ENCODE peak calls at places on chromosomes 16 and 17, in four cellular contexts. One of them, this sample, is unnamed.
A peak's percentile ranks its signal among the peaks of the same experiment; 100 is the strongest.

GRCh38 chr17:61461967-61462733 is 9.9 kb downstream of the TBX4 start:
- DNase-seq in heart right ventricle: no peak
- DNase-seq in nephron progenitor cell: peak; percentile 41
- DNase-seq in Peyer's patch: peak; percentile 46
- DNase-seq in this sample: no peak

GRCh38 chr17:79400989-79401703 is 209.7 kb downstream of the RBFOX3 start:
- DNase-seq in heart right ventricle: peak; percentile 50
- DNase-seq in nephron progenitor cell: peak; percentile 85
- DNase-seq in Peyer's patch: peak; percentile 83
- DNase-seq in this sample: peak; percentile 71

GRCh38 chr17:1880851-1881630 is 51.2 kb downstream of the RPA1 start:
- DNase-seq in Peyer's patch: no peak
- DNase-seq in heart right ventricle: no peak
- DNase-seq in nephron progenitor cell: no peak
- DNase-seq in this sample: no peak

GRCh38 chr17:27533874-27534815 is 77.9 kb downstream of the KSR1 start:
- DNase-seq in nephron progenitor cell: no peak
- DNase-seq in Peyer's patch: no peak
- DNase-seq in heart right ventricle: no peak
- DNase-seq in this sample: no peak

GRCh38 chr17:71085238-71086033 is 916.1 kb downstream of the KCNJ2 start:
- DNase-seq in Peyer's patch: no peak
- DNase-seq in nephron progenitor cell: peak; percentile 65
- DNase-seq in heart right ventricle: no peak
- DNase-seq in this sample: peak; percentile 24

GRCh38 chr16:54208262-54208661 is 78.3 kb downstream of the IRX3 start:
- DNase-seq in Peyer's patch: no peak
- DNase-seq in heart right ventricle: no peak
- DNase-seq in nephron progenitor cell: no peak
- DNase-seq in this sample: no peak

GRCh38 chr16:56547120-56547948 is 17.5 kb upstream of the MT4 start:
- DNase-seq in heart right ventricle: no peak
- DNase-seq in nephron progenitor cell: no peak
- DNase-seq in Peyer's patch: no peak
- DNase-seq in this sample: no peak

GRCh38 chr16:53945996-53946395 is 242.0 kb downstream of the FTO start:
- DNase-seq in heart right ventricle: no peak
- DNase-seq in Peyer's patch: no peak
- DNase-seq in nephron progenitor cell: no peak
- DNase-seq in this sample: no peak

GRCh38 chr16:17397499-17397891 is 73.3 kb downstream of the XYLT1 start:
- DNase-seq in Peyer's patch: no peak
- DNase-seq in nephron progenitor cell: no peak
- DNase-seq in heart right ventricle: peak; percentile 32
- DNase-seq in this sample: no peak

GRCh38 chr16:55552621-55553020 is 13.9 kb upstream of the CAPNS2 start:
- DNase-seq in heart right ventricle: no peak
- DNase-seq in Peyer's patch: no peak
- DNase-seq in nephron progenitor cell: no peak
- DNase-seq in this sample: no peak

GRCh38 chr17:76542984-76543383 is 3.1 kb downstream of the PRCD start:
- DNase-seq in heart right ventricle: no peak
- DNase-seq in Peyer's patch: no peak
- DNase-seq in nephron progenitor cell: no peak
- DNase-seq in this sample: no peak

GRCh38 chr16:64705443-64705842 is 416.4 kb downstream of the CDH11 start:
- DNase-seq in Peyer's patch: no peak
- DNase-seq in nephron progenitor cell: no peak
- DNase-seq in heart right ventricle: no peak
- DNase-seq in this sample: no peak

GRCh38 chr16:89272631-89273030 is 55.1 kb downstream of the ZNF778 start:
- DNase-seq in Peyer's patch: no peak
- DNase-seq in heart right ventricle: no peak
- DNase-seq in nephron progenitor cell: no peak
- DNase-seq in this sample: no peak

GRCh38 chr16:24737391-24737871 is 8.0 kb downstream of the TNRC6A start:
- DNase-seq in Peyer's patch: no peak
- DNase-seq in nephron progenitor cell: no peak
- DNase-seq in heart right ventricle: no peak
- DNase-seq in this sample: no peak

GRCh38 chr17:74179576-74179975 is 23.9 kb upstream of the RPL38 start:
- DNase-seq in heart right ventricle: no peak
- DNase-seq in nephron progenitor cell: no peak
- DNase-seq in Peyer's patch: no peak
- DNase-seq in this sample: no peak

GRCh38 chr17:44123356-44124117 is at the start of gene HDAC5:
- DNase-seq in heart right ventricle: peak; percentile 96
- DNase-seq in nephron progenitor cell: peak; percentile 93
- DNase-seq in Peyer's patch: peak; percentile 98
- DNase-seq in this sample: peak; percentile 89
- TF ChIP-seq CTCF in heart right ventricle: peak; percentile 66
- TF ChIP-seq CTCF in nephron progenitor cell: peak; percentile 33
- TF ChIP-seq CTCF in Peyer's patch: peak; percentile 31
- TF ChIP-seq CTCF in this sample: peak; percentile 62

DNA sequence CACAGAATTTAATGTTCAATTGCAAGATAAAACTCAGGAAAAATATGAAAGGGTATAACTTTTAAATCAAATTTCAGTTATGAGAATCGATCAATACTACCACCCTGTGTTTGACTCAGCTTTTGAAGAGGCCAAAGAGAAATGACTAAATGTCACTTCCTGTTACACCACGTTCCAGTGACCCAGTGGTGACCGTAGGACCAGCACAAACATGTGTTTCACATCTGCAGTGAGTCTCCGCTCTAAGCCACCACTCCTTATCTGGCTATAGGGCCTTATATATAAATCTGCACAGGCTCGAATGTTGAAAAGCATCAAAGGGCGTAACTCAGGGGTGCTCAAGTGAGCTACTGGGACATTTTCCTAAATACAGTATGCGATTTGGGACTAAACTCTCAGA is 36.1 kb downstream of the CYB5D2 start:
- DNase-seq in nephron progenitor cell: no peak
- DNase-seq in Peyer's patch: no peak
- DNase-seq in heart right ventricle: no peak
- DNase-seq in this sample: no peak
- TF ChIP-seq CTCF in nephron progenitor cell: no peak
- TF ChIP-seq CTCF in Peyer's patch: no peak
- TF ChIP-seq CTCF in heart right ventricle: no peak
- TF ChIP-seq CTCF in this sample: no peak

GRCh38 chr17:81907219-81908145 is 3.7 kb downstream of the PCYT2 start:
- DNase-seq in nephron progenitor cell: no peak
- DNase-seq in Peyer's patch: no peak
- DNase-seq in heart right ventricle: no peak
- DNase-seq in this sample: no peak
- TF ChIP-seq CTCF in nephron progenitor cell: no peak
- TF ChIP-seq CTCF in Peyer's patch: no peak
- TF ChIP-seq CTCF in heart right ventricle: no peak
- TF ChIP-seq CTCF in this sample: no peak

DNA sequence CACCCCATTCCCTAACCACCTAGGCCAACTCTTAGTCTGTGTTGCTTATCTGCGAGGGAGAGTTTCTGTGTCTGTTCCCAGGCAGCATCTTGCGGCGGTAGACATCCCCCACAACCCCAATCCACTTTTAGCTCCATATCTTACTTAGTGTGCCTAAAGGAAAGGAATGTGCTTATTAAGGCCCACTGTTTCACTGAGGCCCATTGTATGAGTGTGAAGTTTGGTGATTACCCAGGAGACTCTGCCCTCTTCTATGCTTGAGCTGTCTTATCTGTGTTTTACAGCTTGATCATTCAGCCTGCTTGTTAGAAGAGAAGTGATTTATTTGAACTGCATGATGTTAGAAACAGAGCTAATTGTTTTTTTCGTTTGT is 10.3 kb upstream of the MLYCD start:
- DNase-seq in heart right ventricle: no peak
- DNase-seq in nephron progenitor cell: no peak
- DNase-seq in Peyer's patch: no peak
- DNase-seq in this sample: no peak
- TF ChIP-seq CTCF in heart right ventricle: no peak
- TF ChIP-seq CTCF in nephron progenitor cell: no peak
- TF ChIP-seq CTCF in Peyer's patch: no peak
- TF ChIP-seq CTCF in this sample: no peak

GRCh38 chr16:47779201-47780016 is 318.3 kb downstream of the PHKB start:
- DNase-seq in nephron progenitor cell: no peak
- DNase-seq in Peyer's patch: no peak
- DNase-seq in heart right ventricle: peak; percentile 11
- DNase-seq in this sample: no peak

GRCh38 chr16:47777191-47777590 is 316.1 kb downstream of the PHKB start:
- DNase-seq in nephron progenitor cell: no peak
- DNase-seq in heart right ventricle: no peak
- DNase-seq in Peyer's patch: no peak
- DNase-seq in this sample: no peak

GRCh38 chr16:47778106-47778803 is 317.1 kb downstream of the PHKB start:
- DNase-seq in Peyer's patch: no peak
- DNase-seq in heart right ventricle: no peak
- DNase-seq in nephron progenitor cell: no peak
- DNase-seq in this sample: no peak

GRCh38 chr16:47780213-47780612 is 319.1 kb downstream of the PHKB start:
- DNase-seq in heart right ventricle: no peak
- DNase-seq in nephron progenitor cell: no peak
- DNase-seq in Peyer's patch: no peak
- DNase-seq in this sample: no peak

GRCh38 chr16:47774661-47775060 is 313.5 kb downstream of the PHKB start:
- DNase-seq in Peyer's patch: no peak
- DNase-seq in nephron progenitor cell: no peak
- DNase-seq in heart right ventricle: no peak
- DNase-seq in this sample: no peak
- TF ChIP-seq CTCF in Peyer's patch: no peak
- TF ChIP-seq CTCF in nephron progenitor cell: no peak
- TF ChIP-seq CTCF in heart right ventricle: no peak
- TF ChIP-seq CTCF in this sample: peak; percentile 11

GRCh38 chr17:42130310-42130936 is 7.8 kb downstream of the HSPB9 start:
- DNase-seq in Peyer's patch: no peak
- DNase-seq in heart right ventricle: no peak
- DNase-seq in nephron progenitor cell: no peak
- DNase-seq in this sample: no peak
- TF ChIP-seq CTCF in Peyer's patch: no peak
- TF ChIP-seq CTCF in heart right ventricle: no peak
- TF ChIP-seq CTCF in nephron progenitor cell: no peak
- TF ChIP-seq CTCF in this sample: no peak

GRCh38 chr17:11031787-11032186 is 193.9 kb upstream of the PIRT start:
- DNase-seq in nephron progenitor cell: peak; percentile 4
- DNase-seq in Peyer's patch: no peak
- DNase-seq in heart right ventricle: no peak
- DNase-seq in this sample: no peak
- TF ChIP-seq CTCF in nephron progenitor cell: peak; percentile 35
- TF ChIP-seq CTCF in Peyer's patch: no peak
- TF ChIP-seq CTCF in heart right ventricle: no peak
- TF ChIP-seq CTCF in this sample: peak; percentile 31

GRCh38 chr17:7479389-7480192 is at the start of gene ZBTB4:
- DNase-seq in heart right ventricle: peak; percentile 59
- DNase-seq in nephron progenitor cell: peak; percentile 64
- DNase-seq in Peyer's patch: peak; percentile 77
- DNase-seq in this sample: peak; percentile 40
- TF ChIP-seq CTCF in heart right ventricle: no peak
- TF ChIP-seq CTCF in nephron progenitor cell: no peak
- TF ChIP-seq CTCF in Peyer's patch: no peak
- TF ChIP-seq CTCF in this sample: no peak